ENCODE peak calls at places on chromosomes 6 and 20, in eight cellular contexts. V is coronary artery, E is activated B cell treated with CpG ODN at 0.5 μM for 24 hours, I is endothelial cell of umbilical vein, P is fibroblast of the aortic adventitia, Q is cardiac fibroblast, B is brain microvascular endothelial cell, C is fibroblast of mammary gland. L is an unnamed sample.

GRCh38 chr20:45911486-45912343 is at the start of gene PLTP:
- DNase-seq in C (peak; percentile 48), P (peak; percentile 59), V (peak; percentile 84), B (peak; percentile 40), E (peak; percentile 36), Q (peak; percentile 88), I (peak; percentile 78), L (peak; percentile 38)

GRCh38 chr6:56370127-56370540 is 122.8 kb upstream of the COL21A1 start:
- DNase-seq in B (peak; percentile 44), Q (peak; percentile 62), C (peak; percentile 83), E (no peak), I (peak; percentile 84), V (peak; percentile 82), P (peak; percentile 80), L (no peak)

GRCh38 chr20:10689385-10689784 is 15.6 kb upstream of the JAG1 start:
- DNase-seq in V (no peak), Q (no peak), E (no peak), B (no peak), I (no peak), C (no peak), P (no peak), L (no peak)

GRCh38 chr6:153591165-153591564 is 447.9 kb upstream of the OPRM1 start:
- DNase-seq in P (no peak), I (no peak), B (no peak), C (no peak), Q (no peak), E (no peak), V (no peak), L (no peak)

GRCh38 chr6:125807293-125807692 is 16.5 kb downstream of the NCOA7 start:
- DNase-seq in P (no peak), E (no peak), Q (no peak), B (no peak), I (no peak), C (no peak), V (no peak), L (no peak)

GRCh38 chr6:69791065-69791471 is 5.7 kb downstream of the LMBRD1 start:
- DNase-seq in I (no peak), Q (no peak), C (peak; percentile 8), P (no peak), V (no peak), B (no peak), E (no peak), L (no peak)

GRCh38 chr20:63434599-63435378 is 37.7 kb downstream of the KCNQ2 start:
- DNase-seq in E (peak; percentile 43), V (no peak), I (peak; percentile 80), P (peak; percentile 47), B (peak; percentile 72), Q (peak; percentile 30), C (peak; percentile 67), L (peak; percentile 62)

GRCh38 chr6:42100029-42100901 is 42.2 kb downstream of the C6orf132 start:
- DNase-seq in P (peak; percentile 79), Q (peak; percentile 78), B (peak; percentile 64), E (no peak), C (peak; percentile 90), V (no peak), I (peak; percentile 17), L (no peak)

GRCh38 chr6:126307859-126308258 is 32.1 kb upstream of the CENPW start:
- DNase-seq in C (peak; percentile 87), P (peak; percentile 87), Q (peak; percentile 58), V (no peak), B (peak; percentile 85), I (peak; percentile 32), E (no peak), L (no peak)

GRCh38 chr6:41636803-41637178 is 1.5 kb upstream of the MDFI start:
- DNase-seq in C (no peak), E (no peak), Q (peak; percentile 36), P (no peak), I (peak; percentile 51), B (no peak), V (no peak), L (no peak)

GRCh38 chr20:44714701-44715494 is at the start of gene CCN5:
- DNase-seq in C (peak; percentile 85), V (peak; percentile 95), I (peak; percentile 68), Q (peak; percentile 92), B (peak; percentile 60), E (no peak), P (peak; percentile 91), L (no peak)

GRCh38 chr20:24339179-24339578 is 130.2 kb upstream of the SYNDIG1 start:
- DNase-seq in P (no peak), V (no peak), C (no peak), Q (no peak), B (no peak), I (no peak), E (no peak), L (no peak)

GRCh38 chr6:35035481-35036030 is 105.6 kb downstream of the TCP11 start:
- DNase-seq in Q (no peak), B (no peak), I (peak; percentile 59), V (no peak), C (no peak), E (no peak), P (no peak), L (no peak)

GRCh38 chr20:38134427-38135281 is 30.4 kb downstream of the TGM2 start:
- DNase-seq in P (peak; percentile 72), C (no peak), Q (peak; percentile 65), I (peak; percentile 94), E (no peak), V (peak; percentile 76), B (peak; percentile 79), L (no peak)

GRCh38 chr20:1033751-1034419 is 31.8 kb upstream of the RSPO4 start:
- DNase-seq in P (no peak), Q (no peak), B (no peak), V (no peak), C (no peak), E (no peak), I (no peak), L (no peak)

GRCh38 chr6:140061422-140062041 is 687.1 kb upstream of the CITED2 start:
- DNase-seq in P (no peak), Q (no peak), I (no peak), B (no peak), V (no peak), C (no peak), E (no peak), L (no peak)

DNA sequence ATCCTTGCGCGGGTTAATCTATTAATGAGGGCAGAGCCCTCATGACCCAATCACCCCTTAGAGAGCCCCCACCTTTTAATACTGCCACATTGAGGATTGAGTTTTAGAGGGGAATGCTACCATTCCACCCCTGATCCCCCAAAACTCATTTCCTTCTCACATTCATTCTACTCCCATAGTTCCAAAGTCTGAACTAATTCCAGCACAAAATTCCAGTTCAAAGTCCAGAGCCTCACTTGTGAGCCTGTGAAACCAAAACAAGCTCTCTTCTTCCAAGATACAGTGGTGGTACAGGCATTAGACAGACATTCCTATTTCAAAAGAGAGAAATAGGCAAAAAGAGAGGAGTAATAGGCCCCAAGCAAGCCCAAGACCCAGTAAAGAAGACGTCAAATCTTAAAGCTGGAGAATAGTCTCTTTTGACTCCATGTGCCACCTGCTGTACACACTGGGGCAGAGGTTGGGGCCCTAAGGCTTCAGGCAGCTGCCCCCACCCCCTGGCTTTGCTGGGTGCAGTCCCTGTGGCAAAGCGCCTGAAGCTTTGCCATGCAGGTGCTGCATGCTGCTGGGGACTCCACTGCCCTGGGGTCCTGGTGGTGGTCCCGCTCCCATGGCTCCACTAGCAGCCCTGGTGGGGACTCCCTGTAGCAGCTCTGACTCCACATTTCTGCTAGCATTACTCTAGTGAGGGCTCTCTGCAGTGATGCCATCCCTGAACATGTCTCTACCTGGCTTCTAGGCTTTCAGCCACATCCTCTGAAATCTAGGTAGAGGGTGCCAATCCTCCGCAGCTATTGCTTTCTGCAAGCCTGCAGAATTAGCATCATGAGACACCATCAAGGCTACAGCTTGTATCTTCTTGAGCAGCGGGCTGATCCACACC is 41.3 kb downstream of the RSPH3 start:
- DNase-seq in Q (no peak), V (no peak), I (no peak), E (peak; percentile 20), C (no peak), B (no peak), P (no peak), L (no peak)
- TF ChIP-seq CTCF in Q (no peak), V (no peak), I (no peak), E (no peak), C (no peak), B (no peak), P (no peak), L (no peak)

GRCh38 chr6:37367557-37367956 is 13.8 kb downstream of the RNF8 start:
- DNase-seq in B (no peak), P (no peak), V (no peak), C (no peak), Q (no peak), E (no peak), I (no peak), L (no peak)

GRCh38 chr6:37366910-37367309 is 13.1 kb downstream of the RNF8 start:
- DNase-seq in V (no peak), B (no peak), E (no peak), I (no peak), Q (no peak), C (peak; percentile 29), P (no peak), L (no peak)

GRCh38 chr6:37362101-37362823 is 8.5 kb downstream of the RNF8 start:
- DNase-seq in V (no peak), C (no peak), B (no peak), P (no peak), Q (no peak), E (no peak), I (peak; percentile 49), L (no peak)

GRCh38 chr6:37368961-37369320 is 15.2 kb downstream of the RNF8 start:
- DNase-seq in B (no peak), V (no peak), I (no peak), E (no peak), P (no peak), C (no peak), Q (no peak), L (no peak)

GRCh38 chr6:37365791-37366190 is 12.0 kb downstream of the RNF8 start:
- DNase-seq in B (no peak), I (peak; percentile 71), E (no peak), C (peak; percentile 33), Q (peak; percentile 72), V (no peak), P (peak; percentile 67), L (no peak)
- TF ChIP-seq CTCF in B (peak; percentile 14), I (no peak), E (no peak), C (peak; percentile 22), Q (peak; percentile 33), V (no peak), P (peak; percentile 45), L (no peak)

GRCh38 chr6:128725271-128726233 is 157.4 kb upstream of the LAMA2 start:
- DNase-seq in V (no peak), P (peak; percentile 81), E (no peak), I (peak; percentile 44), Q (peak; percentile 68), C (peak; percentile 62), B (peak; percentile 34), L (no peak)
- TF ChIP-seq CTCF in V (no peak), P (peak; percentile 64), E (peak; percentile 52), I (peak; percentile 55), Q (peak; percentile 67), C (peak; percentile 66), B (peak; percentile 66), L (peak; percentile 73)

DNA sequence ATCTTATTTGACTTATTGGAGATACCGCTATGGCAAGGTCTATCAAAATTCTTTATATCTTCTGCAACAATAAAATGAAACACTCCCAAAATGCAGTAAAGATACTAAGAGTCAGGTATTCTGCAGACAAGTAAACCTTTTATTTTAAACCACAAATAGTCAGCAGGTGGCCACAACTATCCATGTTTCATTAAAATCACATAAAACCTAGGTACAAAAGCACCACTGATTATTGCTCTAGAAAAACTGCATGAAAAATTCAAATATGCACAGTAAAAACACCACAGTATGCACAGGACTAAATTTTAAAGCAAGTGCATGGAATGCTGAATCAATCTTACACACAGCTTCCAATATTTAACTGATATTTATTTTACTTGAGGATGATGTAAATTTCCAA is 33.4 kb downstream of the HMGN3 start:
- DNase-seq in P (no peak), I (no peak), V (no peak), B (no peak), Q (no peak), E (no peak), C (no peak), L (no peak)
- TF ChIP-seq CTCF in P (no peak), I (no peak), V (no peak), B (no peak), Q (no peak), E (no peak), C (no peak), L (no peak)